ENCODE peak calls at places on chromosomes 6 and 20, in five cellular contexts. One of them, this sample, is unnamed.

GRCh38 chr20:50399917-50400704 is 110.1 kb upstream of the PTPN1 start:
- DNase-seq in GM23338: no peak
- DNase-seq in GM23248: peak
- DNase-seq in HCT116: no peak
- DNase-seq in hepatocyte: no peak
- DNase-seq in this sample: no peak

GRCh38 chr6:90167514-90168379 is 128.9 kb downstream of the BACH2 start:
- DNase-seq in GM23338: no peak
- DNase-seq in GM23248: no peak
- DNase-seq in HCT116: no peak
- DNase-seq in hepatocyte: no peak
- DNase-seq in this sample: peak

GRCh38 chr6:107246972-107247615 is 131.8 kb upstream of the BEND3 start:
- DNase-seq in GM23338: no peak
- DNase-seq in GM23248: no peak
- DNase-seq in HCT116: no peak
- DNase-seq in hepatocyte: peak
- DNase-seq in this sample: no peak

GRCh38 chr6:7270320-7271204 is 42.4 kb downstream of the SSR1 start:
- DNase-seq in GM23338: no peak
- DNase-seq in GM23248: no peak
- DNase-seq in HCT116: no peak
- DNase-seq in hepatocyte: no peak
- DNase-seq in this sample: no peak

GRCh38 chr6:12371641-12372146 is 81.5 kb downstream of the EDN1 start:
- DNase-seq in GM23338: no peak
- DNase-seq in GM23248: peak
- DNase-seq in HCT116: no peak
- DNase-seq in hepatocyte: peak
- DNase-seq in this sample: no peak

GRCh38 chr20:478010-478948 is 15.9 kb upstream of the TBC1D20 start:
- DNase-seq in GM23338: no peak
- DNase-seq in GM23248: peak
- DNase-seq in HCT116: no peak
- DNase-seq in hepatocyte: no peak
- DNase-seq in this sample: peak

GRCh38 chr6:116827561-116828240 is 1.2 kb downstream of the GPRC6A start:
- DNase-seq in GM23338: peak
- DNase-seq in GM23248: no peak
- DNase-seq in HCT116: no peak
- DNase-seq in hepatocyte: no peak
- DNase-seq in this sample: no peak

GRCh38 chr20:3804781-3805180 is 8.7 kb downstream of the CDC25B start:
- DNase-seq in GM23338: no peak
- DNase-seq in GM23248: no peak
- DNase-seq in HCT116: no peak
- DNase-seq in hepatocyte: no peak
- DNase-seq in this sample: no peak

GRCh38 chr6:36947570-36948351 is 6.8 kb upstream of the PI16 start:
- DNase-seq in GM23338: no peak
- DNase-seq in GM23248: no peak
- DNase-seq in HCT116: peak
- DNase-seq in hepatocyte: no peak
- DNase-seq in this sample: no peak

GRCh38 chr6:163180874-163181541 is 233.5 kb upstream of the QKI start:
- DNase-seq in GM23338: peak
- DNase-seq in GM23248: peak
- DNase-seq in HCT116: peak
- DNase-seq in hepatocyte: peak
- DNase-seq in this sample: peak

GRCh38 chr6:37920667-37921066 is 101.1 kb downstream of the ZFAND3 start:
- DNase-seq in GM23338: peak
- DNase-seq in GM23248: peak
- DNase-seq in HCT116: no peak
- DNase-seq in hepatocyte: no peak
- DNase-seq in this sample: no peak

GRCh38 chr20:62398120-62398821 is 8.8 kb downstream of the CABLES2 start:
- DNase-seq in GM23338: no peak
- DNase-seq in GM23248: no peak
- DNase-seq in HCT116: no peak
- DNase-seq in hepatocyte: no peak
- DNase-seq in this sample: no peak

GRCh38 chr6:15365273-15365687 is 119.4 kb downstream of the JARID2 start:
- DNase-seq in GM23338: peak
- DNase-seq in GM23248: peak
- DNase-seq in HCT116: no peak
- DNase-seq in hepatocyte: peak
- DNase-seq in this sample: peak

GRCh38 chr6:16503241-16503775 is 258.0 kb downstream of the ATXN1 start:
- DNase-seq in GM23338: no peak
- DNase-seq in GM23248: no peak
- DNase-seq in HCT116: no peak
- DNase-seq in hepatocyte: no peak
- DNase-seq in this sample: no peak

GRCh38 chr6:56902551-56903464 is 52.1 kb upstream of the BEND6 start:
- DNase-seq in GM23338: peak
- DNase-seq in GM23248: peak
- DNase-seq in HCT116: no peak
- DNase-seq in hepatocyte: peak
- DNase-seq in this sample: peak

GRCh38 chr6:20866940-20867630 is 332.8 kb downstream of the CDKAL1 start:
- DNase-seq in GM23338: no peak
- DNase-seq in GM23248: no peak
- DNase-seq in HCT116: no peak
- DNase-seq in hepatocyte: no peak
- DNase-seq in this sample: peak

GRCh38 chr6:143594647-143595046 is 83.1 kb upstream of the PHACTR2 start:
- DNase-seq in GM23338: no peak
- DNase-seq in GM23248: no peak
- DNase-seq in HCT116: no peak
- DNase-seq in hepatocyte: peak
- DNase-seq in this sample: no peak

GRCh38 chr20:33653900-33654596 is 8.1 kb upstream of the C20orf144 start:
- DNase-seq in GM23338: peak
- DNase-seq in GM23248: no peak
- DNase-seq in HCT116: no peak
- DNase-seq in hepatocyte: peak
- DNase-seq in this sample: no peak

GRCh38 chr20:2054911-2055310 is 46.7 kb upstream of the STK35 start:
- DNase-seq in GM23338: no peak
- DNase-seq in GM23248: no peak
- DNase-seq in HCT116: no peak
- DNase-seq in hepatocyte: no peak
- DNase-seq in this sample: no peak

GRCh38 chr6:87907521-87907920 is 140.1 kb upstream of the SPACA1 start:
- DNase-seq in GM23338: no peak
- DNase-seq in GM23248: peak
- DNase-seq in HCT116: no peak
- DNase-seq in hepatocyte: no peak
- DNase-seq in this sample: peak

GRCh38 chr20:37380864-37381579 is 35.1 kb downstream of the SRC start:
- DNase-seq in GM23338: no peak
- DNase-seq in GM23248: no peak
- DNase-seq in HCT116: no peak
- DNase-seq in hepatocyte: no peak
- DNase-seq in this sample: no peak

GRCh38 chr6:163392533-163392932 is 22.0 kb upstream of the QKI start:
- DNase-seq in GM23338: no peak
- DNase-seq in GM23248: peak
- DNase-seq in HCT116: peak
- DNase-seq in hepatocyte: peak
- DNase-seq in this sample: peak

GRCh38 chr6:22755605-22756004 is 186.2 kb downstream of the HDGFL1 start:
- DNase-seq in GM23338: no peak
- DNase-seq in GM23248: no peak
- DNase-seq in HCT116: no peak
- DNase-seq in hepatocyte: no peak
- DNase-seq in this sample: no peak

GRCh38 chr6:32669893-32670292 is 3.4 kb upstream of the HLA-DQB1 start:
- DNase-seq in GM23338: no peak
- DNase-seq in GM23248: no peak
- DNase-seq in HCT116: no peak
- DNase-seq in hepatocyte: no peak
- DNase-seq in this sample: no peak

GRCh38 chr6:114862809-114863208 is 520.0 kb upstream of the HS3ST5 start:
- DNase-seq in GM23338: no peak
- DNase-seq in GM23248: no peak
- DNase-seq in HCT116: no peak
- DNase-seq in hepatocyte: no peak
- DNase-seq in this sample: peak

DNA sequence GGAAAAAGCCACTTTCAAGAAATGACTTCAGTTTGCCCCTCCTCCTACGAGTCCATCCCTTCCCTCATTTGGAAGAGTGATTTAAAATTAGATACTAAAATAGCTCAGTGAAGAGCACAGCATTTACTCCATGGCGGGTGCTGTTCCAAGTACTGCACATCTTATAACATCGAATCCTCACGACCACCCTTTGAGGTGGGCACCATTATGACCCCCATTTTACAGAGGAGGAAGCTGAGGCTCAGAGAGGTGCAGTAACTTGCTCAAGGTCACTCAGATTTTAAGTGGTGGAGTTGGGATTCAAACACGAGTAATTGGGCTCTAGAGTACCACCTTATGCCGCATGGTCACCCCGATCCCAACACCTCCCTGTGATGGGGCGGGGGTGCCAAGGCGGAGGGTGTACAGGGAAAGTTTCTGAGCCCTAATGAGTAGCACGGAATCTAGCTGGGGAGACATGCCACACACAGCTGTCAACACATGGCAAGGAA is 25.5 kb downstream of the TTBK1 start:
- DNase-seq in GM23338: no peak
- DNase-seq in GM23248: no peak
- DNase-seq in HCT116: no peak
- DNase-seq in hepatocyte: no peak
- DNase-seq in this sample: no peak
- H3K4me2 ChIP-seq in GM23338: peak
- H3K4me2 ChIP-seq in GM23248: no peak
- H3K4me2 ChIP-seq in HCT116: no peak
- H3K4me2 ChIP-seq in hepatocyte: peak
- H3K4me2 ChIP-seq in this sample: no peak

DNA sequence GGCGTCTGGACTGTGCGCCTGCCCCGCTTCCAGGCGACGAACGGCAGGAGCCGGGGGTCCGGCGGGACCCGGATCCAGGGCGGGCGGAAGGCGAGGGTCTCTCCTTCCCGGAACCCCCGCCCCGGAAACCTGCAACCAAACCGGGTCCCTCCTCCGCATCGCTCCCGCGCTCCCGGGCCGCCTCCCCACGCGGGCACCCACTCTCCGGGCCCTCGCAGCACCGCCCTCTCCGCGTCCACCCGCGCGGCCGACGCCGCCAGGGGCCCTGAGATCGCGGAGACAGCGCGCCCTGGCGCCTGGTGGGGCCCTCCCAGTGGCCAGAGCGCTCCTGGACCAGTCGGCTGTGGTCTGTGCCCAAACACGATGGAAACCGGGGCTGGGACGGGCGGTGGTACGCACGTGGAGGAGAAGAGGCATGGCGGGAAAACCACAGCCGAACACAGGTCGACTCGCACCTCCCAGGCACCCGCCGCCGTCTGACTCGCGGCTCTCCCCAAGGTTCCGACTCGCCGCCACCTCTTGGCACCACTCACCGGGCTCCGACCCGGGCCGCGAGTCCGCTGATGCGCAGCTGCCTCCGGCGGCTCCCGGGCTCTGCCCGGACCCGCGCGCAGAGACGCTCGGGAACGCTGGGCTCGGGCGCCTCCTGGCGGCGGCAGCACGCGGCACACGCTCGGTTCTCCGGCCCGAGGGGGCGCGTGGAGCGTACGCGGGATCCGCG is 7.9 kb downstream of the NKX2-2 start:
- DNase-seq in GM23338: peak
- DNase-seq in GM23248: peak
- DNase-seq in HCT116: peak
- DNase-seq in hepatocyte: peak
- DNase-seq in this sample: peak
- TF ChIP-seq EZH2 in GM23338: no peak
- TF ChIP-seq EZH2 in GM23248: no peak
- TF ChIP-seq EZH2 in HCT116: no peak
- TF ChIP-seq EZH2 in hepatocyte: peak
- TF ChIP-seq EZH2 in this sample: no peak

GRCh38 chr6:69289689-69290088 is 507.1 kb downstream of the LMBRD1 start:
- DNase-seq in GM23338: no peak
- DNase-seq in GM23248: no peak
- DNase-seq in HCT116: no peak
- DNase-seq in hepatocyte: no peak
- DNase-seq in this sample: no peak

GRCh38 chr6:69290116-69290515 is 506.7 kb downstream of the LMBRD1 start:
- DNase-seq in GM23338: no peak
- DNase-seq in GM23248: no peak
- DNase-seq in HCT116: no peak
- DNase-seq in hepatocyte: no peak
- DNase-seq in this sample: no peak

GRCh38 chr6:69294862-69295261 is 501.9 kb downstream of the LMBRD1 start:
- DNase-seq in GM23338: no peak
- DNase-seq in GM23248: no peak
- DNase-seq in HCT116: no peak
- DNase-seq in hepatocyte: no peak
- DNase-seq in this sample: no peak

GRCh38 chr6:69293471-69293870 is 503.3 kb downstream of the LMBRD1 start:
- DNase-seq in GM23338: no peak
- DNase-seq in GM23248: no peak
- DNase-seq in HCT116: no peak
- DNase-seq in hepatocyte: no peak
- DNase-seq in this sample: no peak

GRCh38 chr6:69294407-69294806 is 502.4 kb downstream of the LMBRD1 start:
- DNase-seq in GM23338: no peak
- DNase-seq in GM23248: no peak
- DNase-seq in HCT116: no peak
- DNase-seq in hepatocyte: no peak
- DNase-seq in this sample: no peak
- H3K4me2 ChIP-seq in GM23338: no peak
- H3K4me2 ChIP-seq in GM23248: no peak
- H3K4me2 ChIP-seq in HCT116: no peak
- H3K4me2 ChIP-seq in hepatocyte: no peak
- H3K4me2 ChIP-seq in this sample: no peak

GRCh38 chr6:10411131-10411914 is 3.6 kb downstream of the TFAP2A start:
- DNase-seq in GM23338: peak
- DNase-seq in GM23248: peak
- DNase-seq in HCT116: no peak
- DNase-seq in hepatocyte: no peak
- DNase-seq in this sample: no peak
- TF ChIP-seq EZH2 in GM23338: peak
- TF ChIP-seq EZH2 in GM23248: peak
- TF ChIP-seq EZH2 in HCT116: no peak
- TF ChIP-seq EZH2 in hepatocyte: peak
- TF ChIP-seq EZH2 in this sample: peak

GRCh38 chr6:158032354-158032733 is 50.7 kb downstream of the SYNJ2 start:
- DNase-seq in GM23338: no peak
- DNase-seq in GM23248: no peak
- DNase-seq in HCT116: no peak
- DNase-seq in hepatocyte: no peak
- DNase-seq in this sample: no peak
- H3K4me2 ChIP-seq in GM23338: no peak
- H3K4me2 ChIP-seq in GM23248: peak
- H3K4me2 ChIP-seq in HCT116: no peak
- H3K4me2 ChIP-seq in hepatocyte: no peak
- H3K4me2 ChIP-seq in this sample: peak